ENCODE peak calls at places on chromosomes 4 and X, in nine cellular contexts. One of them, this sample, is unnamed.

GRCh38 chrX:40845331-40845911 is 110.1 kb upstream of the MED14 start:
- DNase-seq in lower lobe of right lung: no peak
- DNase-seq in cardiac muscle cell: peak
- DNase-seq in hepatocyte: peak
- DNase-seq in A549: no peak
- DNase-seq in psoas muscle: no peak
- DNase-seq in tibial nerve: no peak
- DNase-seq in sigmoid colon: no peak
- DNase-seq in SK-N-SH: no peak
- DNase-seq in this sample: no peak

GRCh38 chr4:47639531-47639930 is 154.5 kb downstream of the ATP10D start:
- DNase-seq in sigmoid colon: no peak
- DNase-seq in SK-N-SH: no peak
- DNase-seq in lower lobe of right lung: no peak
- DNase-seq in psoas muscle: no peak
- DNase-seq in cardiac muscle cell: peak
- DNase-seq in A549: no peak
- DNase-seq in hepatocyte: no peak
- DNase-seq in tibial nerve: no peak
- DNase-seq in this sample: no peak

GRCh38 chr4:26878729-26879415 is 18.2 kb downstream of the STIM2 start:
- DNase-seq in hepatocyte: no peak
- DNase-seq in psoas muscle: no peak
- DNase-seq in cardiac muscle cell: peak
- DNase-seq in sigmoid colon: no peak
- DNase-seq in tibial nerve: no peak
- DNase-seq in SK-N-SH: no peak
- DNase-seq in lower lobe of right lung: no peak
- DNase-seq in A549: no peak
- DNase-seq in this sample: no peak

GRCh38 chr4:97330915-97331314 is 812.4 kb downstream of the STPG2 start:
- DNase-seq in A549: no peak
- DNase-seq in cardiac muscle cell: no peak
- DNase-seq in hepatocyte: no peak
- DNase-seq in tibial nerve: no peak
- DNase-seq in SK-N-SH: no peak
- DNase-seq in sigmoid colon: no peak
- DNase-seq in lower lobe of right lung: no peak
- DNase-seq in psoas muscle: no peak
- DNase-seq in this sample: no peak

GRCh38 chr4:128565054-128565453 is 244.4 kb upstream of the JADE1 start:
- DNase-seq in SK-N-SH: no peak
- DNase-seq in psoas muscle: no peak
- DNase-seq in lower lobe of right lung: no peak
- DNase-seq in hepatocyte: no peak
- DNase-seq in sigmoid colon: no peak
- DNase-seq in tibial nerve: no peak
- DNase-seq in A549: no peak
- DNase-seq in cardiac muscle cell: no peak
- DNase-seq in this sample: no peak

GRCh38 chrX:39564751-39565150 is 533.0 kb downstream of the BCOR start:
- DNase-seq in hepatocyte: no peak
- DNase-seq in sigmoid colon: no peak
- DNase-seq in A549: no peak
- DNase-seq in SK-N-SH: no peak
- DNase-seq in lower lobe of right lung: no peak
- DNase-seq in cardiac muscle cell: no peak
- DNase-seq in tibial nerve: no peak
- DNase-seq in psoas muscle: no peak
- DNase-seq in this sample: no peak

GRCh38 chr4:151798678-151799416 is 38.0 kb upstream of the GATB start:
- DNase-seq in lower lobe of right lung: no peak
- DNase-seq in A549: no peak
- DNase-seq in sigmoid colon: no peak
- DNase-seq in psoas muscle: no peak
- DNase-seq in cardiac muscle cell: no peak
- DNase-seq in tibial nerve: no peak
- DNase-seq in hepatocyte: no peak
- DNase-seq in SK-N-SH: no peak
- DNase-seq in this sample: no peak

GRCh38 chrX:57573754-57574153 is 18.1 kb upstream of the ZXDB start:
- DNase-seq in cardiac muscle cell: no peak
- DNase-seq in tibial nerve: no peak
- DNase-seq in A549: no peak
- DNase-seq in hepatocyte: no peak
- DNase-seq in sigmoid colon: no peak
- DNase-seq in SK-N-SH: no peak
- DNase-seq in lower lobe of right lung: no peak
- DNase-seq in psoas muscle: no peak
- DNase-seq in this sample: no peak

GRCh38 chr4:5874811-5875465 is 17.9 kb downstream of the CRMP1 start:
- DNase-seq in lower lobe of right lung: no peak
- DNase-seq in tibial nerve: no peak
- DNase-seq in SK-N-SH: no peak
- DNase-seq in hepatocyte: no peak
- DNase-seq in A549: no peak
- DNase-seq in sigmoid colon: no peak
- DNase-seq in psoas muscle: no peak
- DNase-seq in cardiac muscle cell: no peak
- DNase-seq in this sample: peak

GRCh38 chr4:156992943-156993342 is 21.3 kb upstream of the PDGFC start:
- DNase-seq in psoas muscle: no peak
- DNase-seq in sigmoid colon: no peak
- DNase-seq in A549: no peak
- DNase-seq in lower lobe of right lung: no peak
- DNase-seq in tibial nerve: no peak
- DNase-seq in SK-N-SH: no peak
- DNase-seq in cardiac muscle cell: no peak
- DNase-seq in hepatocyte: no peak
- DNase-seq in this sample: no peak

GRCh38 chr4:38950159-38950558 is 82.0 kb downstream of the TMEM156 start:
- DNase-seq in A549: no peak
- DNase-seq in psoas muscle: no peak
- DNase-seq in cardiac muscle cell: peak
- DNase-seq in SK-N-SH: no peak
- DNase-seq in tibial nerve: no peak
- DNase-seq in lower lobe of right lung: no peak
- DNase-seq in hepatocyte: no peak
- DNase-seq in sigmoid colon: no peak
- DNase-seq in this sample: no peak

GRCh38 chrX:9670136-9670905 is 95.3 kb downstream of the GPR143 start:
- DNase-seq in A549: no peak
- DNase-seq in psoas muscle: no peak
- DNase-seq in SK-N-SH: no peak
- DNase-seq in tibial nerve: no peak
- DNase-seq in lower lobe of right lung: no peak
- DNase-seq in sigmoid colon: no peak
- DNase-seq in hepatocyte: no peak
- DNase-seq in cardiac muscle cell: peak
- DNase-seq in this sample: no peak

GRCh38 chr4:168848112-168848511 is 161.9 kb downstream of the CBR4 start:
- DNase-seq in hepatocyte: no peak
- DNase-seq in A549: no peak
- DNase-seq in psoas muscle: no peak
- DNase-seq in cardiac muscle cell: peak
- DNase-seq in SK-N-SH: peak
- DNase-seq in tibial nerve: no peak
- DNase-seq in sigmoid colon: peak
- DNase-seq in lower lobe of right lung: no peak
- DNase-seq in this sample: no peak

GRCh38 chr4:168854216-168854921 is 155.7 kb downstream of the CBR4 start:
- DNase-seq in sigmoid colon: peak
- DNase-seq in SK-N-SH: no peak
- DNase-seq in psoas muscle: peak
- DNase-seq in A549: no peak
- DNase-seq in tibial nerve: no peak
- DNase-seq in hepatocyte: no peak
- DNase-seq in lower lobe of right lung: no peak
- DNase-seq in cardiac muscle cell: no peak
- DNase-seq in this sample: no peak

GRCh38 chrX:54230440-54231148 is 47.5 kb upstream of the FAM120C start:
- DNase-seq in lower lobe of right lung: no peak
- DNase-seq in sigmoid colon: no peak
- DNase-seq in hepatocyte: no peak
- DNase-seq in A549: no peak
- DNase-seq in tibial nerve: no peak
- DNase-seq in psoas muscle: no peak
- DNase-seq in cardiac muscle cell: peak
- DNase-seq in SK-N-SH: no peak
- DNase-seq in this sample: no peak

DNA sequence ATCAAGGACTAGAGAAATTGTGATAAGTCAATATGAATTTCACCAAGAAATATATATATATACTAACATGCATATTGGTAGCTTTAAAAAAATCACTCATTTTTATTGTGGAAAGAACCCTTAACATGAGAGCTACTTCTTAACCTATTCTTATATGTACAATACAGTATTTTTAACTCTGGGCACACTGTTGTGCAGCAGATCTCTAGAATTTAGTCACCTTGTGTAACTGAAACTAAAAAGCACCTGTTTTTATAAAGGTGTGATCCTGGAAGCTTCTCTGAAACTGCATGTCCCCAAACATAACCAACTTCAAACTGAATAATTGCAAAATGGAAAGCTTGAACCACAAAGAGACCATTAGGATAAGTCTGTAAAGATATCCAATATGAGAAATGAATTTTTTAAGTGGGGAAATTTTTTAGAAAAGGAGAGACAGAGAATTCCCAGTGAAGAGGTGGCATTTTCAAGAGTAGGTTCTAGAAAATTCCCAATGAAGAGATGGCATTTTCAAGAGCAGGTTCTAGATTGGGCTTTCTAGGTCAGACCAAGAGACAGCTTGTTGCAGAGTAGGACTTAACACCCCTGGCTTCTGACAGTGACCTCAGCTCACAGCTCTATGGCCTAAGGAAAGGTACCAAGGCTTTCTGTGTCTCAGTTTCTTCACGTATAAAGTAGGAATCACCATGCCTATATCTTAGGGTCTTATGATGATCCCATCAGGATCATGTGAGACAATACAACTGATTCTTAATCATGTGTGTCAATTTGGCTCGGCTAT is 22.0 kb upstream of the PPARGC1A start:
- DNase-seq in SK-N-SH: no peak
- DNase-seq in A549: no peak
- DNase-seq in hepatocyte: no peak
- DNase-seq in cardiac muscle cell: no peak
- DNase-seq in psoas muscle: no peak
- DNase-seq in lower lobe of right lung: no peak
- DNase-seq in tibial nerve: no peak
- DNase-seq in sigmoid colon: no peak
- DNase-seq in this sample: no peak
- H3K4me3 ChIP-seq in SK-N-SH: no peak
- H3K4me3 ChIP-seq in A549: no peak
- H3K4me3 ChIP-seq in hepatocyte: no peak
- H3K4me3 ChIP-seq in cardiac muscle cell: no peak
- H3K4me3 ChIP-seq in psoas muscle: no peak
- H3K4me3 ChIP-seq in lower lobe of right lung: no peak
- H3K4me3 ChIP-seq in tibial nerve: no peak
- H3K4me3 ChIP-seq in sigmoid colon: no peak
- H3K4me3 ChIP-seq in this sample: no peak

GRCh38 chrX:115650916-115651315 is 89.9 kb downstream of the PLS3 start:
- DNase-seq in A549: peak
- DNase-seq in SK-N-SH: peak
- DNase-seq in sigmoid colon: no peak
- DNase-seq in cardiac muscle cell: peak
- DNase-seq in psoas muscle: no peak
- DNase-seq in lower lobe of right lung: no peak
- DNase-seq in hepatocyte: peak
- DNase-seq in tibial nerve: no peak
- DNase-seq in this sample: peak

GRCh38 chrX:115649461-115650063 is 88.6 kb downstream of the PLS3 start:
- DNase-seq in hepatocyte: no peak
- DNase-seq in A549: no peak
- DNase-seq in lower lobe of right lung: no peak
- DNase-seq in cardiac muscle cell: no peak
- DNase-seq in tibial nerve: no peak
- DNase-seq in sigmoid colon: no peak
- DNase-seq in psoas muscle: no peak
- DNase-seq in SK-N-SH: no peak
- DNase-seq in this sample: no peak

GRCh38 chrX:115652221-115652620 is 91.2 kb downstream of the PLS3 start:
- DNase-seq in lower lobe of right lung: no peak
- DNase-seq in psoas muscle: no peak
- DNase-seq in cardiac muscle cell: peak
- DNase-seq in A549: no peak
- DNase-seq in tibial nerve: no peak
- DNase-seq in SK-N-SH: no peak
- DNase-seq in sigmoid colon: no peak
- DNase-seq in hepatocyte: no peak
- DNase-seq in this sample: no peak

GRCh38 chrX:115650449-115650848 is 89.5 kb downstream of the PLS3 start:
- DNase-seq in A549: no peak
- DNase-seq in sigmoid colon: no peak
- DNase-seq in SK-N-SH: no peak
- DNase-seq in hepatocyte: no peak
- DNase-seq in psoas muscle: no peak
- DNase-seq in lower lobe of right lung: no peak
- DNase-seq in cardiac muscle cell: peak
- DNase-seq in tibial nerve: no peak
- DNase-seq in this sample: no peak
- H3K27ac ChIP-seq in A549: no peak
- H3K27ac ChIP-seq in sigmoid colon: no peak
- H3K27ac ChIP-seq in SK-N-SH: no peak
- H3K27ac ChIP-seq in hepatocyte: no peak
- H3K27ac ChIP-seq in psoas muscle: no peak
- H3K27ac ChIP-seq in lower lobe of right lung: no peak
- H3K27ac ChIP-seq in cardiac muscle cell: peak
- H3K27ac ChIP-seq in tibial nerve: no peak
- H3K27ac ChIP-seq in this sample: no peak

GRCh38 chr4:83771113-83771705 is 235.3 kb downstream of the GPAT3 start:
- DNase-seq in psoas muscle: no peak
- DNase-seq in lower lobe of right lung: peak
- DNase-seq in A549: peak
- DNase-seq in SK-N-SH: peak
- DNase-seq in cardiac muscle cell: peak
- DNase-seq in tibial nerve: no peak
- DNase-seq in hepatocyte: peak
- DNase-seq in sigmoid colon: no peak
- DNase-seq in this sample: peak
- TF ChIP-seq CTCF in psoas muscle: peak
- TF ChIP-seq CTCF in lower lobe of right lung: peak
- TF ChIP-seq CTCF in A549: peak
- TF ChIP-seq CTCF in SK-N-SH: peak
- TF ChIP-seq CTCF in cardiac muscle cell: peak
- TF ChIP-seq CTCF in tibial nerve: no peak
- TF ChIP-seq CTCF in hepatocyte: peak
- TF ChIP-seq CTCF in sigmoid colon: no peak
- TF ChIP-seq CTCF in this sample: peak

GRCh38 chr4:62510228-62510627 is 1310.1 kb downstream of the ADGRL3 start:
- DNase-seq in sigmoid colon: no peak
- DNase-seq in tibial nerve: no peak
- DNase-seq in cardiac muscle cell: no peak
- DNase-seq in lower lobe of right lung: no peak
- DNase-seq in SK-N-SH: no peak
- DNase-seq in psoas muscle: no peak
- DNase-seq in hepatocyte: no peak
- DNase-seq in A549: no peak
- DNase-seq in this sample: no peak

GRCh38 chr4:62517721-62518120 is 1317.6 kb downstream of the ADGRL3 start:
- DNase-seq in hepatocyte: no peak
- DNase-seq in tibial nerve: no peak
- DNase-seq in sigmoid colon: no peak
- DNase-seq in A549: no peak
- DNase-seq in SK-N-SH: no peak
- DNase-seq in psoas muscle: no peak
- DNase-seq in lower lobe of right lung: no peak
- DNase-seq in cardiac muscle cell: no peak
- DNase-seq in this sample: no peak

GRCh38 chr4:62512271-62512670 is 1312.1 kb downstream of the ADGRL3 start:
- DNase-seq in hepatocyte: no peak
- DNase-seq in A549: no peak
- DNase-seq in cardiac muscle cell: no peak
- DNase-seq in SK-N-SH: no peak
- DNase-seq in sigmoid colon: no peak
- DNase-seq in tibial nerve: no peak
- DNase-seq in lower lobe of right lung: no peak
- DNase-seq in psoas muscle: no peak
- DNase-seq in this sample: no peak
- H3K4me3 ChIP-seq in hepatocyte: no peak
- H3K4me3 ChIP-seq in A549: no peak
- H3K4me3 ChIP-seq in cardiac muscle cell: no peak
- H3K4me3 ChIP-seq in SK-N-SH: no peak
- H3K4me3 ChIP-seq in sigmoid colon: no peak
- H3K4me3 ChIP-seq in tibial nerve: no peak
- H3K4me3 ChIP-seq in lower lobe of right lung: no peak
- H3K4me3 ChIP-seq in psoas muscle: no peak
- H3K4me3 ChIP-seq in this sample: no peak